ENCODE peak calls at places on chromosomes 3 and 15, in four cellular contexts. K, G, E and B are unnamed samples.

GRCh38 chr3:27468283-27468886 is 15.8 kb downstream of the SLC4A7 start:
- DNase-seq in E (no peak), G (no peak), K (no peak), B (no peak)

GRCh38 chr3:52983336-52983807 is 62.5 kb downstream of the SFMBT1 start:
- DNase-seq in G (no peak), E (no peak), K (peak), B (no peak)

GRCh38 chr3:184142199-184142598 is 7.0 kb downstream of the EIF2B5 start:
- DNase-seq in E (no peak), G (no peak), K (no peak), B (no peak)

GRCh38 chr3:37737134-37737533 is 124.5 kb upstream of the CTDSPL start:
- DNase-seq in K (no peak), G (no peak), E (no peak), B (no peak)

GRCh38 chr3:72282918-72283317 is 498.0 kb upstream of the PROK2 start:
- DNase-seq in E (no peak), G (no peak), K (no peak), B (no peak)

GRCh38 chr3:32117324-32117723 is 10.9 kb downstream of the GPD1L start:
- DNase-seq in K (no peak), E (peak), G (no peak), B (no peak)

GRCh38 chr3:56688191-56688590 is 5.1 kb upstream of the TASOR start:
- DNase-seq in K (no peak), E (no peak), G (no peak), B (no peak)

GRCh38 chr15:57611938-57612337 is 20.2 kb downstream of the MYZAP start:
- DNase-seq in K (peak), E (peak), G (peak), B (peak)

GRCh38 chr3:117146571-117146970 is 437.0 kb downstream of the TUSC7 start:
- DNase-seq in G (no peak), K (no peak), E (no peak), B (no peak)

GRCh38 chr15:22873204-22873701 is 34.8 kb downstream of the NIPA2 start:
- DNase-seq in E (peak), K (no peak), G (no peak), B (peak)

GRCh38 chr3:69288161-69288895 is 97.6 kb downstream of the FRMD4B start:
- DNase-seq in E (no peak), K (no peak), G (no peak), B (no peak)

GRCh38 chr3:9110316-9110715 is 139.1 kb downstream of the SRGAP3 start:
- DNase-seq in K (no peak), G (no peak), E (no peak), B (no peak)

DNA sequence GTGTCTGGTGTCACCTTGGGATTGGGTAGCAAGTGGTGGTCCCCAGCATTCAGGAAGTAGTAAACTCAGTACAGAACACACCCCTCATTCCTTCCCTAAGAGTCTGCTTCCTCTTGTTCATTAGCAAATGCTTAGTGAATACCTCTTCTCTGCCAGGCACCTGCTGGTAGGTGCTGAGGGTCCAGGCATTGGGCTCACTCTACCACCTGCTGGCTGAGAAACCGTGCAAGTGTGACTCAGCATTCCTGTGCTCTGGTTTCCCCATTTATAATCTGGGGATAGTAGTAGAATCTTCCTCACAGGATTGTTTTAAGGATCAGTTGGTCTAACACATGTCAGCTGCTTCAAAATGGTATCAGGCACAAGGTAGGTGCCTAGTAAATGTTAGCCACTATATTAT is 4.8 kb downstream of the SHF start:
- DNase-seq in G (no peak), E (no peak), K (no peak), B (no peak)
- TF ChIP-seq CTCF in G (no peak), E (no peak), K (no peak), B (no peak)

DNA sequence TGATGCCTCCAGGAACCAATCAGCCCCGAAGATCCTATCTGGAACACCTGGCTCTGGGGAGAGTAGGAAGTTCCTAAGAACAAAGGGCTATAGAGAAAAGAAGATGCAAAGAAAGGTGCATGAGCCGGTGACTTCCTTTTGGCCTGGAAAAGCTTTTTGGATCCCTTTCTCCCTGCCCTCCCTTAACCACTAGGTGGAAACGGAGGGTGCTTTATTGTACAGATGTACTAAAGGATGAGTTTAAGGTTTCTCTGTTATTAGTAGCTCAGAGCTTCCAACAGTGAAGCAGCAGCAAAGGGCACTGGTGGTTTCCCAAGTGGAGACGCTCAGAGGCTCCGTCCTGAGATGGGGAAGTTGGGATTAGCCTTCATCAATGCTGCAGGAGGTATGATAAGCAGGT is 6.0 kb upstream of the ADGRG7 start:
- DNase-seq in E (peak), K (no peak), G (no peak), B (peak)
- TF ChIP-seq CTCF in E (peak), K (no peak), G (peak), B (peak)

GRCh38 chr3:16828815-16829214 is 55.9 kb upstream of the PLCL2 start:
- DNase-seq in G (no peak), K (peak), E (peak), B (peak)
- TF ChIP-seq CTCF in G (no peak), K (peak), E (peak), B (peak)

GRCh38 chr3:107542665-107543064 is 19.9 kb downstream of the BBX start:
- DNase-seq in G (no peak), K (no peak), E (no peak), B (no peak)

GRCh38 chr3:107540857-107541256 is 18.1 kb downstream of the BBX start:
- DNase-seq in K (no peak), G (no peak), E (no peak), B (no peak)

GRCh38 chr3:107545680-107546120 is 22.9 kb downstream of the BBX start:
- DNase-seq in K (no peak), E (no peak), G (no peak), B (peak)

GRCh38 chr3:107548601-107549000 is 25.8 kb downstream of the BBX start:
- DNase-seq in G (no peak), K (no peak), E (no peak), B (no peak)

DNA sequence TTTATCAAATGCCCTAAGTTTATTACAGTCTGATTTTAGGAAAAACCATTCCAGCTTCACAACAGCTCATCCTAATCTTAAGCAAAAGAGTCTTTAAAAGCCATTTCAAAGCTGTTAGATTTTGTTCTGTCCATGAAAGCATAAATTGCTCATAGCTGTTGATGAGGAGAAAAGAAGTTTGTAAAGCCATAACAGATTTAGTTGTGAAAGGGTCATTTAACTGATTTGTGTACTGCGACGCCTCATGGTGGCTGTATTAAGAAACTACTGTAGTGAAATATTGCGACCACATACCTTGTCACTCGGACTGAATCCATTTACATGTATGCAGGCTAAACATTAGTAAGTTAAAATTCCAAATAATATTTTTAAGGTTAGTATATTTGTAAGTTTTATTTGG is 20.9 kb downstream of the BBX start:
- DNase-seq in G (no peak), E (peak), K (no peak), B (peak)
- TF ChIP-seq CTCF in G (no peak), E (peak), K (no peak), B (no peak)

DNA sequence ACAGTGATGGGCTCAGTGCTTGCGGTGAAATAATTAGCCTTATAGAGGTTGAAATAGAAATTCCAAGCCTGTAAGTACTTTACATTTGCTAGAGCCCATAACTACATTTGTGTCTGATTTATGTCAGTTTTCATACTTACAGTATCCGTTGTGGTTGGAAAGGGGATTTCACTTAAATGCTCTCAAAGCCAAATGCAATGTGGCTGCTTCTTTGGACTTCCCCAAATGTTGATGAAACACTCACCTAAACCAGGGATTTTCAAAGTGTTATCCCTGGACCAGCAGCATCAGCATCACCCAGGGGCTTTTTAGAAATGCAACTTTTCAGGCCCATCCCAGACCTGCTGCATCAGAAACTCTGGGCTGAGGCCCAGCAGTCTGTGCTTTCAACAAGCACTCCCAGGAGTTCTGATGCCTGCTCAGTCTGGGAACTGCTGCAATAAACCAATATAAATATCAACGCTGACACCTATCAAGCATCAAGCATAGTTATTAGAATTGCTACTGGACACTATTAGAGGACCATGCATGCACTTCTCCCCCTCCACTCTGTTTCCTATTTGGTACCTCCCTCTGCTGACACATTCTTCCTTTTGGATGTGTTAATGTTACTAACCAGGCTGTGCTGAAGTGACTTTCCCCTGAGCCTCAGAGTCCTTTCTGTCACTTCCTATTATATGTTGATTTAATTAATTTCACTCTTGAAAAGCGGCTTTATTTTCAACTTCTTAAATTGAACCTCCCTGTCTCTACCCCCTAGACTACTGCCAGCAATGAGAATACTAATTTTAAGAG is 378.9 kb downstream of the MCTP2 start:
- DNase-seq in G (no peak), E (no peak), K (no peak), B (no peak)
- TF ChIP-seq CTCF in G (no peak), E (no peak), K (no peak), B (no peak)

GRCh38 chr3:111338059-111338698 is 203.8 kb upstream of the CD96 start:
- DNase-seq in K (peak), G (no peak), E (peak), B (peak)
- TF ChIP-seq CTCF in K (peak), G (no peak), E (peak), B (peak)

DNA sequence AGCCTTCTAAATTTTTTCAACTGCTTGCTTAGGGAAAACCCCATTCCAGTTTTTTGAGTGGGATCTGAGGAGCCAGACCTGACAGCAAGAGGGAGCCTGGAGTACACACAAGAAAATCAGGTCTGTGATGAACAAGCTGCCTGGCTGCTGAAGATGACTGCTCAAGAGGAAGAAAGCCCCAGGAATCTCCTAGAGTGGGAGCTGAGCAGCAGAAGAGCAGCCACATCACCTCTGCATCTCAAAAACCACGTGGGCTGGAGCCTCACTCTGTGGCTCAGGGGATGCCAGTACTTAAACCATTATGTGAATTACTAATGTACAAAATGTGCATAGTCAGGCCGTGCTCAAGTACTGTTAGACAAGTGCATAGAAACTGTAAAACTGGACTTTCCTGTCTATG is 52.4 kb downstream of the SLC9A9 start:
- DNase-seq in K (no peak), G (no peak), E (no peak), B (no peak)
- TF ChIP-seq CTCF in K (no peak), G (no peak), E (no peak), B (no peak)

DNA sequence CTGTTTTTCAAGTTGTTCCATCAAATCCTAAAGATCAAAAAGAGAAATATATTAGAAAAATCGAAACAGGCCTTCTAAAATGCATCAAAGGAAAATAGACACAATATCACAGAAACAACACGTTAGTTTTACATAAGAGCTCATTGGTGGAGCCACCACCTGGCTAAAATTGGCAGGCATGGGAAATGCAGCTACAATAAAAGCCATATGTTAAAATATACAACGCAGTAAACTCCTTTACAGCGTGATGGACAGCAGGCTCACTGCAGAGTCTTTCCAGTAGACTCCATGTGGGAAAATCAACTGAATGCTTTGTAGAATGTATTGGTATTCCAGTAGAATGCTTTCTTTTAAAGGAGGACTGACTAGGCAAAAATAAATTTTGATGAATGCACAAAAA is 40.9 kb upstream of the MYO5C start:
- DNase-seq in K (peak), E (peak), G (no peak), B (no peak)
- TF ChIP-seq CTCF in K (peak), E (peak), G (no peak), B (no peak)